ENCODE peak calls at places on chromosomes 7 and 10, in four cellular contexts. T is PC-3, F is left ventricle myocardium inferior, B is Peyer's patch. D is an unnamed sample.
A peak's percentile ranks its signal among the peaks of the same experiment; 100 is the strongest.

GRCh38 chr10:132861116-132861691 is 75.3 kb upstream of the NKX6-2 start:
- DNase-seq in T (no peak), F (peak; percentile 4), B (peak; percentile 27), D (no peak)

GRCh38 chr7:2830609-2831376 is 13.3 kb downstream of the GNA12 start:
- DNase-seq in T (no peak), F (no peak), B (no peak), D (no peak)

GRCh38 chr10:36578306-36578705 is 547.1 kb upstream of the ANKRD30A start:
- DNase-seq in T (peak; percentile 100), F (no peak), B (no peak), D (no peak)

GRCh38 chr7:19772858-19773337 is 519 bp downstream of the TMEM196 start:
- DNase-seq in T (peak; percentile 10), F (no peak), B (no peak), D (no peak)

GRCh38 chr7:44534501-44534900 is 6.6 kb downstream of the NPC1L1 start:
- DNase-seq in T (peak; percentile 47), F (no peak), B (peak; percentile 51), D (peak; percentile 31)

GRCh38 chr10:47295411-47295810 is 4.6 kb upstream of the GDF10 start:
- DNase-seq in T (no peak), F (no peak), B (no peak), D (no peak)

GRCh38 chr7:28410628-28411578 is 1.4 kb upstream of the CREB5 start:
- DNase-seq in T (peak; percentile 37), F (peak; percentile 49), B (no peak), D (peak; percentile 61)

GRCh38 chr10:24802378-24802777 is 78.7 kb upstream of the ARHGAP21 start:
- DNase-seq in T (no peak), F (no peak), B (no peak), D (no peak)

GRCh38 chr7:36090976-36091375 is 62.1 kb upstream of the EEPD1 start:
- DNase-seq in T (peak; percentile 11), F (no peak), B (no peak), D (no peak)

GRCh38 chr7:129908181-129908580 is 44.6 kb downstream of the UBE2H start:
- DNase-seq in T (no peak), F (no peak), B (no peak), D (no peak)

GRCh38 chr10:37474645-37475044 is 349.2 kb downstream of the ANKRD30A start:
- DNase-seq in T (no peak), F (no peak), B (no peak), D (no peak)

GRCh38 chr7:98681951-98682350 is 64.9 kb downstream of the NPTX2 start:
- DNase-seq in T (no peak), F (no peak), B (no peak), D (no peak)

GRCh38 chr7:10708447-10708846 is 265.2 kb upstream of the PHF14 start:
- DNase-seq in T (peak; percentile 11), F (no peak), B (no peak), D (no peak)

GRCh38 chr7:109552017-109552416 is 982.3 kb downstream of the DNAJB9 start:
- DNase-seq in T (peak; percentile 11), F (no peak), B (no peak), D (no peak)

GRCh38 chr7:85714182-85714581 is 527.3 kb upstream of the SEMA3D start:
- DNase-seq in T (no peak), F (no peak), B (no peak), D (no peak)

GRCh38 chr10:93334901-93335312 is 147.2 kb downstream of the MYOF start:
- DNase-seq in T (peak; percentile 95), F (no peak), B (no peak), D (no peak)

GRCh38 chr7:106367664-106368063 is 82.9 kb upstream of the NAMPT start:
- DNase-seq in T (no peak), F (no peak), B (no peak), D (no peak)

GRCh38 chr7:81299272-81299671 is 380.4 kb upstream of the SEMA3C start:
- DNase-seq in T (peak; percentile 89), F (no peak), B (no peak), D (no peak)

GRCh38 chr7:2018786-2019692 is 213.7 kb downstream of the MAD1L1 start:
- DNase-seq in T (peak; percentile 30), F (peak; percentile 40), B (peak; percentile 48), D (no peak)

GRCh38 chr7:156160811-156161210 is 348.5 kb upstream of the SHH start:
- DNase-seq in T (peak; percentile 11), F (no peak), B (no peak), D (no peak)

GRCh38 chr7:55309040-55309991 is 55.8 kb upstream of the LANCL2 start:
- DNase-seq in T (no peak), F (no peak), B (no peak), D (peak; percentile 83)

GRCh38 chr7:139994356-139994755 is 68.4 kb downstream of the PARP12 start:
- DNase-seq in T (no peak), F (no peak), B (no peak), D (no peak)

GRCh38 chr10:103273026-103273425 is 3.9 kb upstream of the INA start:
- DNase-seq in T (peak; percentile 97), F (no peak), B (no peak), D (no peak)

GRCh38 chr10:102064503-102064867 is 664 bp upstream of the HPS6 start:
- DNase-seq in T (no peak), F (no peak), B (no peak), D (no peak)

GRCh38 chr10:118062798-118063238 is 16.1 kb upstream of the RAB11FIP2 start:
- DNase-seq in T (no peak), F (no peak), B (peak; percentile 51), D (no peak)

GRCh38 chr7:82741493-82741892 is 297.9 kb upstream of the CACNA2D1 start:
- DNase-seq in T (no peak), F (no peak), B (no peak), D (no peak)

GRCh38 chr7:14688208-14688607 is 214.3 kb downstream of the DGKB start:
- DNase-seq in T (no peak), F (no peak), B (no peak), D (no peak)

GRCh38 chr7:66265566-66265965 is 60.4 kb downstream of the TPST1 start:
- DNase-seq in T (peak; percentile 25), F (no peak), B (no peak), D (no peak)

GRCh38 chr7:152330827-152331226 is 105.0 kb downstream of the KMT2C start:
- DNase-seq in T (no peak), F (no peak), B (no peak), D (no peak)

GRCh38 chr10:3150961-3151360 is 21.6 kb downstream of the PITRM1 start:
- DNase-seq in T (no peak), F (no peak), B (no peak), D (no peak)

GRCh38 chr7:7596156-7596555 is 29.5 kb downstream of the MIOS start:
- DNase-seq in T (no peak), F (no peak), B (no peak), D (no peak)

GRCh38 chr10:79444243-79445119 is 943 bp downstream of the ZCCHC24 start:
- DNase-seq in T (peak; percentile 98), F (peak; percentile 81), B (peak; percentile 68), D (peak; percentile 43)

GRCh38 chr7:2799253-2799652 is 44.9 kb downstream of the GNA12 start:
- DNase-seq in T (no peak), F (no peak), B (no peak), D (no peak)

GRCh38 chr7:70727861-70728260 is 404.1 kb upstream of the GALNT17 start:
- DNase-seq in T (no peak), F (no peak), B (no peak), D (no peak)

GRCh38 chr7:70726294-70726693 is 405.6 kb upstream of the GALNT17 start:
- DNase-seq in T (no peak), F (no peak), B (no peak), D (no peak)

GRCh38 chr7:70726951-70727378 is 405.0 kb upstream of the GALNT17 start:
- DNase-seq in T (no peak), F (no peak), B (no peak), D (peak; percentile 70)

GRCh38 chr7:70730451-70731110 is 401.4 kb upstream of the GALNT17 start:
- DNase-seq in T (no peak), F (no peak), B (no peak), D (no peak)

GRCh38 chr7:70728873-70729552 is 402.9 kb upstream of the GALNT17 start:
- DNase-seq in T (no peak), F (no peak), B (no peak), D (no peak)
- H3K4me3 ChIP-seq in T (no peak overlapping the region), F (no peak overlapping the region), B (peak overlapping the region; percentile 18), D (peak overlapping the region; percentile 41)

GRCh38 chr10:75716506-75716905 is 285.1 kb downstream of the LRMDA start:
- DNase-seq in T (no peak), F (no peak), B (no peak), D (no peak)

GRCh38 chr10:75722609-75723008 is 291.2 kb downstream of the LRMDA start:
- DNase-seq in T (no peak), F (no peak), B (no peak), D (no peak)

GRCh38 chr10:75712241-75712880 is 280.9 kb downstream of the LRMDA start:
- DNase-seq in T (no peak), F (no peak), B (no peak), D (no peak)

GRCh38 chr10:75718996-75719395 is 287.6 kb downstream of the LRMDA start:
- DNase-seq in T (no peak), F (no peak), B (no peak), D (no peak)

DNA sequence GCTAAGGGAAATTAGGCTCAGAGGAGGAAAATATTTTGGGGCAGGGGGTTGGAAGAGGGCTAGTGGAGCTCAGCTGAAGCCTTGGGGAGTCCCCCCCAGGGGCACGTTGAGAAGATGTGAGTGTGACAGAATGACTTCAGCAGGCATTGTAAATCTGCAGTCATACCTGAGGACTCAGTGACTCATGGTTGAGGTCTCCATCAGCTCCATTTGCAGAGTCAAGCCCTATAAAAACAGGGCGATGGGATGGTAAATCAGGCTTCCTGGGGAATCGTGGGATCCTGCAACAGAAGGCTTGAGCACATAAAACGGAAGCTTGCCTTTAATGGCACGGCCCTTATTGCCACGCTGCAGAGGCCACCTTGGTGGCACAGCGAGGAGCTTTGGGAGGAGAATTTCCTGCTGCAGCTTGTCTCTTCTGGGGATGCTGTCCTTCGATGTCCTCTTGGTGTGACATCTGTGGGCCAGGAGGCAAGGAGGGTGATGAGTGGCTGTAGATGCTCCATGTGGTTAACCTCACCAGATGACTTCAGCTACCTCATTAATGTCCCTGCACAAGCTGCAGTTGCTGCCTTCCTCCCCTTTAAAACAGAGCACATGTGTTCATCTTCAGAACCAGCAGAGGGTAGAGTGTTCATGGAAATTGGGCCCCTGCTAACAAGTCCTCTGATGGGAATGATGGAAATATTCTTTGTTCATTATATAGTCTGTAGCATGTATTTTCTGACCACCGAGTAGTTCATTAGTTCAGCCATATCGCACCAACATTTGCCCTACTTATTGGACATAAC is 285.9 kb downstream of the LRMDA start:
- DNase-seq in T (peak; percentile 74), F (no peak), B (no peak), D (no peak)
- TF ChIP-seq CTCF in T (peak; percentile 47), F (no peak), B (no peak), D (no peak)

GRCh38 chr7:149764481-149765398 is 8.6 kb downstream of the ZNF467 start:
- DNase-seq in T (no peak), F (no peak), B (no peak), D (no peak)
- H3K4me3 ChIP-seq in T (no peak overlapping the region), F (peak overlapping the region; percentile 54), B (no peak overlapping the region), D (no peak overlapping the region)

GRCh38 chr7:111834367-111834766 is 272.1 kb upstream of the IMMP2L start:
- DNase-seq in T (no peak), F (no peak), B (no peak), D (no peak)

GRCh38 chr7:111836592-111836991 is 274.3 kb upstream of the IMMP2L start:
- DNase-seq in T (no peak), F (no peak), B (no peak), D (no peak)

GRCh38 chr7:111835066-111835465 is 272.8 kb upstream of the IMMP2L start:
- DNase-seq in T (peak; percentile 55), F (no peak), B (no peak), D (no peak)

GRCh38 chr7:111832159-111832558 is 269.9 kb upstream of the IMMP2L start:
- DNase-seq in T (no peak), F (no peak), B (no peak), D (no peak)

GRCh38 chr7:111833461-111833860 is 271.2 kb upstream of the IMMP2L start:
- DNase-seq in T (no peak), F (no peak), B (no peak), D (no peak)
- TF ChIP-seq CTCF in T (no peak), F (no peak), B (no peak), D (no peak)

D was measured in GM06990.